ENCODE peak calls at places on chromosome 10, in seven cellular contexts. F is BJ, T is SJCRH30, R is fibroblast of the aortic adventitia, C is KG1, I is D721Med, V is keratinocyte. G is an unnamed sample.

GRCh38 chr10:44180321-44181154 is 204.4 kb downstream of the CXCL12 start:
- DNase-seq in F (peak), T (peak), R (peak), C (no peak), I (no peak), V (no peak), G (no peak)

GRCh38 chr10:14378387-14378960 is 47.8 kb upstream of the FRMD4A start:
- DNase-seq in F (no peak), T (no peak), R (no peak), C (no peak), I (no peak), V (no peak), G (no peak)

GRCh38 chr10:79063071-79063491 is 5.7 kb upstream of the ZMIZ1 start:
- DNase-seq in F (no peak), T (no peak), R (no peak), C (no peak), I (no peak), V (no peak), G (no peak)

GRCh38 chr10:29471483-29471859 is 163.3 kb downstream of the SVIL start:
- DNase-seq in F (peak), T (no peak), R (peak), C (no peak), I (no peak), V (peak), G (peak)

GRCh38 chr10:4427524-4427923 is 398.5 kb upstream of the AKR1E2 start:
- DNase-seq in F (no peak), T (no peak), R (no peak), C (no peak), I (no peak), V (no peak), G (no peak)

GRCh38 chr10:23359692-23360380 is 15.2 kb upstream of the C10orf67 start:
- DNase-seq in F (no peak), T (no peak), R (no peak), C (no peak), I (no peak), V (no peak), G (no peak)

GRCh38 chr10:101961591-101962498 is 94.1 kb downstream of the ARMH3 start:
- DNase-seq in F (no peak), T (peak), R (peak), C (no peak), I (no peak), V (no peak), G (no peak)

GRCh38 chr10:110613996-110614495 is 30.1 kb upstream of the RBM20 start:
- DNase-seq in F (no peak), T (no peak), R (no peak), C (no peak), I (no peak), V (no peak), G (no peak)

GRCh38 chr10:114188001-114188400 is 8.8 kb downstream of the TDRD1 start:
- DNase-seq in F (no peak), T (no peak), R (no peak), C (no peak), I (no peak), V (no peak), G (no peak)

GRCh38 chr10:117167346-117168134 is 29.5 kb upstream of the VAX1 start:
- DNase-seq in F (no peak), T (no peak), R (no peak), C (no peak), I (no peak), V (no peak), G (no peak)

GRCh38 chr10:62815373-62816111 is 624 bp downstream of the EGR2 start:
- DNase-seq in F (no peak), T (peak), R (no peak), C (no peak), I (no peak), V (no peak), G (no peak)

GRCh38 chr10:27446091-27446918 is 57.8 kb upstream of the RAB18 start:
- DNase-seq in F (peak), T (peak), R (peak), C (peak), I (no peak), V (peak), G (peak)